ENCODE peak calls at places on chromosomes 11 and 22, in six cellular contexts. X is lower leg skin, O is mucosa of descending colon, P is fibroblast of lung, L is HCT116, H is right lobe of liver. Q is an unnamed sample.

GRCh38 chr11:72814139-72814830 is at the start of gene ATG16L2:
- DNase-seq in P (peak), O (peak), X (peak), H (peak), L (peak), Q (peak)

GRCh38 chr11:62269654-62270278 is at the start of gene SCGB2A2:
- DNase-seq in P (no peak), L (peak), O (peak), H (no peak), X (peak), Q (no peak)

GRCh38 chr22:35310556-35311550 is 11.2 kb downstream of the TOM1 start:
- DNase-seq in X (no peak), O (peak), P (no peak), H (no peak), L (no peak), Q (peak)

GRCh38 chr22:31625661-31626426 is 36.2 kb downstream of the PISD start:
- DNase-seq in H (no peak), P (no peak), L (no peak), X (no peak), O (no peak), Q (peak)

GRCh38 chr22:27668828-27669797 is 132.4 kb downstream of the MN1 start:
- DNase-seq in O (peak), H (no peak), X (no peak), L (peak), P (peak), Q (peak)

GRCh38 chr11:71075116-71075720 is 177.2 kb downstream of the SHANK2 start:
- DNase-seq in P (no peak), O (no peak), X (no peak), L (no peak), H (no peak), Q (no peak)

GRCh38 chr11:61733120-61733978 is 19.1 kb upstream of the MYRF start:
- DNase-seq in H (peak), L (peak), X (peak), O (peak), P (peak), Q (peak)

GRCh38 chr11:10208045-10208674 is 85.9 kb downstream of the SBF2 start:
- DNase-seq in H (no peak), P (peak), X (no peak), L (peak), O (no peak), Q (no peak)

GRCh38 chr11:125494987-125495725 is 909 bp downstream of the FEZ1 start:
- DNase-seq in H (no peak), X (no peak), P (peak), O (peak), L (no peak), Q (peak)

GRCh38 chr11:134611537-134611936 is 199.5 kb upstream of the B3GAT1 start:
- DNase-seq in X (no peak), P (no peak), O (no peak), H (no peak), L (no peak), Q (no peak)

GRCh38 chr22:22397292-22397870 is 111.2 kb downstream of the ZNF280B start:
- DNase-seq in P (no peak), O (no peak), L (peak), H (no peak), X (no peak), Q (no peak)

GRCh38 chr11:48384670-48385069 is 18.4 kb upstream of the OR4C5 start:
- DNase-seq in P (no peak), X (no peak), O (no peak), H (no peak), L (no peak), Q (no peak)

GRCh38 chr22:30327864-30328345 is 1.2 kb upstream of the TBC1D10A start:
- DNase-seq in X (no peak), P (no peak), O (no peak), L (peak), H (peak), Q (peak)

GRCh38 chr11:77080643-77081210 is 14.0 kb downstream of the CAPN5 start:
- DNase-seq in P (no peak), H (no peak), L (no peak), X (no peak), O (no peak), Q (no peak)

GRCh38 chr11:126415128-126415527 is 59.6 kb downstream of the ST3GAL4 start:
- DNase-seq in X (peak), H (no peak), P (peak), L (no peak), O (peak), Q (peak)

GRCh38 chr11:95072948-95073347 is 6.2 kb downstream of the SRSF8 start:
- DNase-seq in O (no peak), H (no peak), X (no peak), P (no peak), L (no peak), Q (no peak)

GRCh38 chr22:41994506-41994905 is 4.1 kb upstream of the WBP2NL start:
- DNase-seq in O (no peak), X (no peak), H (no peak), P (no peak), L (no peak), Q (no peak)

GRCh38 chr22:43867839-43868652 is 5.7 kb upstream of the SULT4A1 start:
- DNase-seq in L (no peak), H (peak), O (peak), X (no peak), P (peak), Q (peak)

GRCh38 chr11:63586451-63587166 is 23.4 kb upstream of the PLAAT2 start:
- DNase-seq in P (no peak), X (no peak), O (no peak), L (no peak), H (no peak), Q (no peak)

GRCh38 chr11:34145847-34146381 is 40.5 kb downstream of the NAT10 start:
- DNase-seq in O (no peak), L (no peak), H (no peak), X (no peak), P (no peak), Q (no peak)

GRCh38 chr11:27926981-27927481 is 180.9 kb downstream of the KIF18A start:
- DNase-seq in H (no peak), X (no peak), L (no peak), P (peak), O (no peak), Q (no peak)

GRCh38 chr22:17633217-17633997 is 4.9 kb upstream of the ATP6V1E1 start:
- DNase-seq in H (no peak), P (peak), O (no peak), L (peak), X (no peak), Q (no peak)

GRCh38 chr22:43342347-43343261 is 568 bp downstream of the SCUBE1 start:
- DNase-seq in O (no peak), X (no peak), L (no peak), P (no peak), H (no peak), Q (no peak)

GRCh38 chr22:47190276-47190956 is 428.0 kb downstream of the TBC1D22A start:
- DNase-seq in P (no peak), X (no peak), O (no peak), L (no peak), H (peak), Q (no peak)

GRCh38 chr11:117438371-117439000 is 110.8 kb downstream of the CEP164 start:
- DNase-seq in O (no peak), H (no peak), L (no peak), P (no peak), X (no peak), Q (no peak)

DNA sequence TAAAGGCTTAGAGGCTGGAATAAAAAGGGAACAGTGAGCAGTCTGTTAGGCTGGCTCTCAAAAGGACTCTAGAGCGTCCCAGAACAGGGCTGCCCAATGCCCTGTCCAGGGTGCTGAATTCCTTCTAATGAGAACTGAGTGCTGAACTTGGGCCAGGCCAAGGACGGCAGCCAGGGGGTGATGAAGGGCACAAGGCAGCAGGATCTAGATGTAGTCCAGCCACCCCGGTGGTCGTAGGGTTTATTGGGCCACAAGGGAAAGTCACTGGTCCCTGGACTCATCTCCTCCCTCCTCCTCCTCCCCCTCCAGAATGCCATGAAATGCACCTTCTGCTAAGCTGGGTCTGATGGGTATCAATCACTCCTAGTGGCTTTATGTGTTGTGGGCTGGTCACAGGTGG is 19.2 kb downstream of the NPTXR start:
- DNase-seq in L (no peak), X (no peak), H (peak), P (peak), O (peak), Q (peak)
- TF ChIP-seq CTCF in L (peak), X (no peak), H (peak), P (peak), O (no peak), Q (no peak)

DNA sequence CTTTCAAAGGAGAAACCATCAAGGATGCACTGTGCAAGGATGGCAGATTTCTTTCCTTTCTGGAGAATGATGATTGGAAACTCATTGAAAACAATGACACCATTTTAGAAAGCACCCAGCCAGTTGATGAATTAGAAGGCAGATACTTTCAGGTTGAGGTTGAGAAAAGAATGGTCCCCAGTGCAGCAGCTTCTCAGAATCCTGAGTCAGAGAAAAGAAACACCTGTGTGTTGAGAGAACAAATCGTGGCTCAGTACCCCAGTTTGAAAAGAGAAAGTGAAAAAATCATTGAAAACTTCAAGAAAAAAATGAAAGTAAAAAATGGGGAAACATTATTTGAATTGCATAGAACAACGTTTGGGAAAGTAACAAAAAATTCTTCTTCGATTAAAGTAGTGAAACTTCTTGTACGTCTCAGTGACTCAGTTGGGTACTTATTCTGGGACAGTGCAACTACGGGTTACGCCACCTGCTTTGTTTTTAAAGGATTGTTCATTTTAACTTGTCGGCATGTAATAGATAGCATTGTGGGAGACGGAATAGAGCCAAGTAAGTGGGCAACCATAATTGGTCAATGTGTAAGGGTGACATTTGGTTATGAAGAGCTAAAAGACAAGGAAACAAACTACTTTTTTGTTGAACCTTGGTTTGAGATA is 9.8 kb downstream of the FAM111A start:
- DNase-seq in O (no peak), P (no peak), L (no peak), H (no peak), X (no peak), Q (no peak)
- H3K4me3 ChIP-seq in O (no peak), P (no peak), L (no peak), H (no peak), X (no peak), Q (no peak)

GRCh38 chr22:50488006-50488677 is 1.5 kb downstream of the MIOX start:
- DNase-seq in L (no peak), H (peak), O (no peak), X (no peak), P (no peak), Q (no peak)
- TF ChIP-seq CTCF in L (no peak), H (no peak), O (no peak), X (no peak), P (no peak), Q (no peak)

GRCh38 chr22:20615533-20616450 is 108.4 kb downstream of the MED15 start:
- DNase-seq in H (no peak), P (no peak), X (no peak), O (no peak), L (no peak), Q (no peak)
- H3K4me3 ChIP-seq in H (no peak), P (no peak), X (no peak), O (no peak), L (no peak), Q (no peak)

GRCh38 chr11:90476442-90477007 is 253.7 kb upstream of the CHORDC1 start:
- DNase-seq in X (peak), L (peak), P (peak), O (peak), H (no peak), Q (no peak)
- TF ChIP-seq CTCF in X (no peak), L (peak), P (peak), O (no peak), H (peak), Q (no peak)

GRCh38 chr11:78567209-78567608 is 7.5 kb downstream of the NARS2 start:
- DNase-seq in O (no peak), L (no peak), H (no peak), P (no peak), X (no peak), Q (no peak)
- H3K4me3 ChIP-seq in O (no peak), L (no peak), H (no peak), P (no peak), X (no peak), Q (no peak)

DNA sequence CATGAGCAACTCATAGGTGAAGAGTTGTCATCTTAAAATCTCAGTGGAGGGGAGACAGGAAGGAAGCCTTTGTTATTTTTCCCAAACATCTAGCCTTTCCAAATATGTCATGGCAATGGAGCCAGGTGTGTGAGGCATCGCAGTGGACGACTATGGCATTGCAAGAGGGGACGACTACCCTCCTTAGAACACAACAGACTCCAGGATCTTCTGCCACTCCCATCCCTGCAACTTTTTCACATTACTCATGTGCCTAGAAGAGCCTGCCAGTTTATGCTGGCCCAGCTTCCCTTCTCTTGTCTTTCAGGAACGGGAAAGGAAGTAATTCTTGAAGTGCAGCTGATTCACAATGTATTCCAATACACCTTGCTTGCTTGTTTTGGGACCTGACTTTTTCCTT is 1008.4 kb downstream of the OPCML start:
- DNase-seq in X (no peak), L (no peak), P (no peak), H (no peak), O (no peak), Q (no peak)
- TF ChIP-seq CTCF in X (no peak), L (no peak), P (no peak), H (no peak), O (no peak), Q (no peak)

GRCh38 chr11:30585892-30586250 is 282 bp downstream of the MPPED2 start:
- DNase-seq in P (no peak), X (no peak), O (no peak), L (no peak), H (peak), Q (peak)
- H3K4me3 ChIP-seq in P (peak), X (peak), O (no peak), L (no peak), H (peak), Q (peak)

GRCh38 chr22:40044870-40045834 is 50.4 kb downstream of the FAM83F start:
- DNase-seq in X (no peak), H (peak), L (no peak), O (peak), P (peak), Q (peak)
- TF ChIP-seq CTCF in X (no peak), H (no peak), L (no peak), O (no peak), P (no peak), Q (no peak)

GRCh38 chr11:96215826-96216225 is 127.2 kb downstream of the MAML2 start:
- DNase-seq in X (no peak), O (no peak), P (no peak), H (no peak), L (no peak), Q (no peak)
- H3K4me3 ChIP-seq in X (no peak), O (no peak), P (no peak), H (no peak), L (no peak), Q (no peak)